ENCODE peak calls at places on chromosomes 13 and 19, in five cellular contexts. N is heart right ventricle, F is mucosa of descending colon, Y is SK-N-SH, B is upper lobe of left lung. V is an unnamed sample.

GRCh38 chr13:73844986-73845385 is 289.2 kb downstream of the KLF12 start:
- DNase-seq in N (no peak), F (no peak), Y (no peak), B (no peak), V (no peak)

GRCh38 chr19:35539850-35540249 is 5.6 kb upstream of the TMEM147 start:
- DNase-seq in N (no peak), F (no peak), Y (no peak), B (no peak), V (no peak)

GRCh38 chr13:31119966-31120733 is 41.6 kb downstream of the HSPH1 start:
- DNase-seq in N (no peak), F (no peak), Y (no peak), B (no peak), V (no peak)

GRCh38 chr13:69970521-69970920 is 137.1 kb upstream of the ATXN8OS start:
- DNase-seq in N (no peak), F (no peak), Y (no peak), B (no peak), V (no peak)

GRCh38 chr19:18119243-18120105 is 21.9 kb downstream of the MAST3 start:
- DNase-seq in N (no peak), F (no peak), Y (no peak), B (no peak), V (no peak)

GRCh38 chr13:23440821-23441608 is 7.5 kb upstream of the SACS start:
- DNase-seq in N (peak; percentile 26), F (no peak), Y (no peak), B (no peak), V (no peak)

GRCh38 chr19:13872695-13873389 is 4.1 kb upstream of the NANOS3 start:
- DNase-seq in N (peak; percentile 40), F (peak; percentile 76), Y (peak; percentile 43), B (no peak), V (peak; percentile 62)

GRCh38 chr13:30364876-30365275 is 57.4 kb upstream of the UBE2L5 start:
- DNase-seq in N (peak; percentile 17), F (no peak), Y (no peak), B (no peak), V (no peak)

GRCh38 chr19:46791944-46792343 is 3.5 kb upstream of the SLC1A5 start:
- DNase-seq in N (no peak), F (no peak), Y (peak; percentile 52), B (no peak), V (no peak)

GRCh38 chr19:628168-628567 is 5.2 kb downstream of the POLRMT start:
- DNase-seq in N (no peak), F (no peak), Y (peak; percentile 76), B (no peak), V (no peak)
- TF ChIP-seq CTCF in N (no peak), F (no peak), Y (peak; percentile 54), B (no peak), V (no peak)

DNA sequence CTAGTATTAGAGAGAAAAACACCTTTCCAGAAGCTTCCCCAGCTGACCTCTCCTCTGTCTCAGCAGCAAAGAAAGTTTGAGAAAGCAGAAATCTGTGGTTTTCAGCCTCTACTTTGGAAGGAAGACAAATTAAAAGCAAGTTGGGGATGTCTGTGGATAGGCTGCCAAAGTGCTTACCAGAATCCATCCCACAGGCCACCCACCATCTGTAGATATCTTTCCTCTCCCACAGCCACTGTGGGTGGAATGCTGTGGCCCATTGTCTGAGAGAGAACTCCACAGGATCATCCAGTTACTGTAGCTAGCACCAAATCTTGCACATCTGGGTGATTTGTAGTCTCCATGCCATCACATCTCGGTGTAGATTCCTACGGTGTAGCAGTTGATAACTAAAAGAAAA is 133.5 kb downstream of the DNAJC15 start:
- DNase-seq in N (no peak), F (no peak), Y (no peak), B (no peak), V (no peak)
- H3K4me3 ChIP-seq in N (no peak overlapping the region), F (no peak overlapping the region), Y (no peak overlapping the region), B (no peak overlapping the region), V (no peak overlapping the region)

GRCh38 chr19:22446605-22447004 is 24.5 kb upstream of the ZNF98 start:
- DNase-seq in N (no peak), F (no peak), Y (no peak), B (no peak), V (no peak)
- H3K9me3 ChIP-seq in N (peaks cover 6% of the 10 kb centered on the region), F (peaks cover 99% of the 10 kb centered on the region), Y (peaks cover 12% of the 10 kb centered on the region), B (peaks cover 14% of the 10 kb centered on the region), V (no peaks in the 10 kb centered on the region)

GRCh38 chr13:32378012-32378411 is 49.9 kb downstream of the N4BP2L1 start:
- DNase-seq in N (no peak), F (no peak), Y (no peak), B (no peak), V (no peak)

GRCh38 chr13:32384702-32385101 is 43.2 kb downstream of the N4BP2L1 start:
- DNase-seq in N (no peak), F (no peak), Y (no peak), B (no peak), V (no peak)

GRCh38 chr13:32383836-32384618 is 43.9 kb downstream of the N4BP2L1 start:
- DNase-seq in N (no peak), F (no peak), Y (no peak), B (no peak), V (no peak)

GRCh38 chr13:32385369-32385768 is 42.6 kb downstream of the N4BP2L1 start:
- DNase-seq in N (no peak), F (no peak), Y (no peak), B (no peak), V (no peak)

DNA sequence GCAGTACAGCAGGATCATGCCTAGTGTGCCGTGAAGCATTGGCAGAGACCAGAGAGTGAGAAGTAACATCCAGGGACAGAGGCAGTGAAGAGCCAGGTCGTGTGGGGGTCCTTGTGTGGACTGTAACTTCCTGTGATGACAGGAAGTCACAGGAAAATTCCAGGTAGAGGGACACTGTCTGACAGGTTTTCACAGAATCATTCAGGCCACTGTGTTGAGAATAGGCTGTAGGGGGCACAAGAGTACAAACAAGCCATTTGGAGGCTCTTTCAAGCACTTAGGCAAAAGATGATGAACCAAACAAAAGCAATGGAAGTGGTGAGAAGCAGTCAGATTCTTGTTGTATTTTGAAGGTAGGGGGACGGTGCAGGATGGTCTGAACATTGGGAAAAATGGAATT is 46.4 kb downstream of the N4BP2L1 start:
- DNase-seq in N (peak; percentile 30), F (no peak), Y (peak; percentile 9), B (no peak), V (no peak)
- TF ChIP-seq CTCF in N (peak; percentile 34), F (no peak), Y (peak; percentile 36), B (no peak), V (no peak)